ENCODE peak calls at places on chromosomes 4 and X, in four cellular contexts. Y is fibroblast of lung, J is A549, E is heart left ventricle. Q is an unnamed sample.

GRCh38 chrX:63330681-63331080 is 20.5 kb downstream of the SPIN4 start:
- DNase-seq in E (no peak), J (peak; percentile 23), Y (no peak), Q (no peak)

GRCh38 chr4:85489273-85489672 is 14.3 kb downstream of the ARHGAP24 start:
- DNase-seq in Y (peak; percentile 52), E (peak; percentile 35), J (peak; percentile 84), Q (no peak)

GRCh38 chr4:37858112-37858511 is 31.6 kb downstream of the PGM2 start:
- DNase-seq in Y (no peak), E (no peak), J (no peak), Q (no peak)

GRCh38 chr4:95377511-95377910 is 171.3 kb downstream of the UNC5C start:
- DNase-seq in E (no peak), Y (no peak), J (no peak), Q (no peak)

GRCh38 chr4:176788248-176788647 is 4.5 kb downstream of the VEGFC start:
- DNase-seq in Y (no peak), E (no peak), J (no peak), Q (no peak)

GRCh38 chr4:3201718-3202702 is 46.9 kb upstream of the MSANTD1 start:
- DNase-seq in J (no peak), Y (peak; percentile 81), E (no peak), Q (peak; percentile 75)

GRCh38 chrX:53122013-53122412 is 28.1 kb downstream of the KANTR start:
- DNase-seq in Y (no peak), J (no peak), E (no peak), Q (no peak)

GRCh38 chr4:7763106-7763505 is 176.6 kb downstream of the AFAP1 start:
- DNase-seq in J (no peak), E (no peak), Y (no peak), Q (no peak)

GRCh38 chr4:186948361-186949291 is 225.0 kb upstream of the FAT1 start:
- DNase-seq in Y (peak; percentile 44), J (peak; percentile 26), E (peak; percentile 30), Q (no peak)

GRCh38 chr4:152090543-152090942 is 329.7 kb upstream of the GATB start:
- DNase-seq in E (peak; percentile 68), J (no peak), Y (peak; percentile 4), Q (no peak)

GRCh38 chr4:93810340-93810992 is 18.1 kb upstream of the ATOH1 start:
- DNase-seq in E (peak; percentile 28), J (no peak), Y (no peak), Q (no peak)

GRCh38 chr4:5881340-5881739 is 11.5 kb downstream of the CRMP1 start:
- DNase-seq in J (no peak), E (no peak), Y (no peak), Q (no peak)

GRCh38 chrX:15405846-15406245 is 21.6 kb upstream of the VEGFD start:
- DNase-seq in E (peak; percentile 31), Y (peak; percentile 70), J (no peak), Q (no peak)

GRCh38 chr4:65893957-65894755 is 223.9 kb upstream of the EPHA5 start:
- DNase-seq in E (no peak), Y (no peak), J (no peak), Q (no peak)

GRCh38 chr4:56211202-56211601 is 176.1 kb downstream of the AASDH start:
- DNase-seq in E (no peak), Y (no peak), J (no peak), Q (no peak)

GRCh38 chr4:121642876-121643585 is 53.7 kb downstream of the ANXA5 start:
- DNase-seq in Y (no peak), J (no peak), E (no peak), Q (no peak)

GRCh38 chr4:188168621-188169020 is 29.4 kb downstream of the TRIML1 start:
- DNase-seq in J (no peak), Y (no peak), E (no peak), Q (no peak)

GRCh38 chr4:24754586-24754985 is 40.8 kb upstream of the SOD3 start:
- DNase-seq in Y (no peak), J (peak; percentile 29), E (no peak), Q (no peak)

GRCh38 chrX:13898603-13899002 is 81.7 kb upstream of the GPM6B start:
- DNase-seq in E (no peak), Y (no peak), J (no peak), Q (no peak)

DNA sequence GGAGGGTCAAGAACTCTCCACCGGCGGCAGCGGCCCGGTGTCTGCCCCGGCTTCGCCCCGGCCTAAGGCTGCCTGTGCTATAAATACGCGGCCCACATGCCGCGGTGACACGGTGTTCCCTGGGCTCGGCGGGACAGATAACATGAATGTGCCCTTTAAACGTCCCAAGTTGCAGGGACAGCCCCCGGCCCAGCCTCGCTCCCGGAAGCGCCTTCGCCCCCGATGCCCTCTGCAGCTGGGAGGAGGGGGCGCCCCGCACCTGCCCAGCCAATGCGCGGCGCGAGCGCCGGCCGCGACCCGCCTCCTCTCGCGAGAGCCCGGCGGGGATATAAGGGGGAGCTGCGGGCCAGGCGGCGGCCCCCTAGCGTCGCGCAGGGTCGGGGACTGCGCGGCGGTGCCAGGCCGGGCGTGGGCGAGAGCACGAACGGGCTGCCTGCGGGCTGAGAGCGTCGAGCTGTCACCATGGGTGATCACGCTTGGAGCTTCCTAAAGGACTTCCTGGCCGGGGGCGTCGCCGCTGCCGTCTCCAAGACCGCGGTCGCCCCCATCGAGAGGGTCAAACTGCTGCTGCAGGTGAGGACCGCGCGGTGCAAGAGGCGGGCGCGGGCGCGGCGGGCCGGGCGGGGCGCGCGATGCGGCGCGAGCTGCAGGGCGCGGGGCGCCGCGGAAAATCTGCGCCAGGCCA is at the start of gene SLC25A4:
- DNase-seq in E (peak; percentile 95), Y (peak; percentile 71), J (peak; percentile 77), Q (peak; percentile 93)
- TF ChIP-seq CTCF in E (peak; percentile 61), Y (no peak), J (peak; percentile 30), Q (peak; percentile 47)

GRCh38 chr4:169611157-169611556 is 1.2 kb downstream of the NEK1 start:
- DNase-seq in J (no peak), Y (no peak), E (no peak), Q (no peak)
- H3K4me3 ChIP-seq in J (peak overlapping the region; percentile 78), Y (peak overlapping the region; percentile 95), E (peak overlapping the region; percentile 71), Q (peak overlapping the region; percentile 95)

DNA sequence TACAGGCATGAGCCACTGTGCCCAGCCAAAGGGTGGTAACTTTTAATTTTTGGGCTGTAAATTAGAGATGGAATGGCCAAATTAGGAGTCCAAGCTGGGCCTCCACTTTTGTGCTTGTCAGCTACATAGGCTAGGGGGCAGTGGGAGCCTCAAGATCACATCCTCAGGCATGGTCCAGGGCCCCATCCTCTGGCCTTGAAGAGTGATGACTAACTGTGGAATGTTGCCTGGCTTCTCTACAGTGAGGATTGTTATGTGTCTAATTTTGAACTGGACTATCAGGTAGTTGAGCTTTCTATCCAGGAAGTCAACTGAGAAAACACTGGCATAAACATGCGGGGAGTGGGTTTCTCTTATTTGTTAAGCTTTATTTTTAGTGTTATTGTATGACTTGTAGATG is 33.0 kb downstream of the CCNG2 start:
- DNase-seq in Y (no peak), E (no peak), J (no peak), Q (no peak)
- TF ChIP-seq CTCF in Y (no peak), E (no peak), J (no peak), Q (no peak)

GRCh38 chrX:103776586-103776985 is at the start of gene PLP1:
- DNase-seq in E (no peak), J (no peak), Y (no peak), Q (no peak)
- H3K4me3 ChIP-seq in E (no peak within 1 kb of the TSS), J (no peak within 1 kb of the TSS), Y (no peak within 1 kb of the TSS), Q (no peak within 1 kb of the TSS)

GRCh38 chr4:127782275-127783025 is at the start of gene HSPA4L:
- DNase-seq in E (peak; percentile 66), J (peak; percentile 72), Y (peak; percentile 65), Q (peak; percentile 87)
- TF ChIP-seq CTCF in E (peak; percentile 49), J (no peak), Y (peak; percentile 14), Q (peak; percentile 13)

GRCh38 chrX:153829549-153829798 is 870 bp downstream of the PDZD4 start:
- DNase-seq in E (no peak), J (no peak), Y (no peak), Q (no peak)
- H3K4me3 ChIP-seq in E (peak overlapping the region; percentile 57), J (peak overlapping the region; percentile 60), Y (no peak overlapping the region), Q (no peak overlapping the region)

DNA sequence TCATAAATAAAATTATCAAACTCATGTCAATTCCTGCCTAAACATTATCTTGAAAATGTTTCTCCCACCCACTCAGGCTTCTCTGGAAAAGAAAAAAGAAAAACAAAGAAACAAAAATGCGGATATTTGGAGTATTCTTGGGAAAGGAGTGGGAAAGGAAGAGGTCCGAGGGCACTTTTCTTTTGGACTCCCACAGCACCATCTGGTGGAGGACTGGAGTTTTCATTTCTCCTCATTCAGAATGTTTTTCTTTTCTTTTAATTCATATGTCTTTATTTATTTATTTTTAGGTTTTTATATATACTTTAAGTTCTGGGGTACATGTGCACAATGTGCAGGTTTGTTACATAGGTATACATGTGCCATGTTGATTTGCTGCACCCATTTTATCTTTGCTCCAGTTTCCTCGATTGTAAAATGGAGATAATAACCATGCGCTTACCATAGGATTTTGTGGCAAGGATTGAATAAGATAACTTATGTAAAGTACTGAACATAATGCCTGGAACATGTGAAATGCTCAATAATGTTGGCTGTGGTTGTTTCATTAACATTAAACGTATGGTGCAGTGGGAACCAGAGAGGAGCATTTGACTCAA is 8.0 kb upstream of the KCNE5 start:
- DNase-seq in Y (peak; percentile 45), J (peak; percentile 20), E (no peak), Q (no peak)
- TF ChIP-seq CTCF in Y (peak; percentile 52), J (peak; percentile 54), E (peak; percentile 52), Q (peak; percentile 15)

GRCh38 chr4:128787509-128788311 is 21.8 kb upstream of the JADE1 start:
- DNase-seq in E (no peak), Y (no peak), J (no peak), Q (no peak)

GRCh38 chr4:128782076-128782715 is 27.3 kb upstream of the JADE1 start:
- DNase-seq in E (no peak), Y (no peak), J (peak; percentile 38), Q (peak; percentile 49)

GRCh38 chr4:128780688-128781087 is 28.8 kb upstream of the JADE1 start:
- DNase-seq in E (no peak), J (no peak), Y (no peak), Q (no peak)

DNA sequence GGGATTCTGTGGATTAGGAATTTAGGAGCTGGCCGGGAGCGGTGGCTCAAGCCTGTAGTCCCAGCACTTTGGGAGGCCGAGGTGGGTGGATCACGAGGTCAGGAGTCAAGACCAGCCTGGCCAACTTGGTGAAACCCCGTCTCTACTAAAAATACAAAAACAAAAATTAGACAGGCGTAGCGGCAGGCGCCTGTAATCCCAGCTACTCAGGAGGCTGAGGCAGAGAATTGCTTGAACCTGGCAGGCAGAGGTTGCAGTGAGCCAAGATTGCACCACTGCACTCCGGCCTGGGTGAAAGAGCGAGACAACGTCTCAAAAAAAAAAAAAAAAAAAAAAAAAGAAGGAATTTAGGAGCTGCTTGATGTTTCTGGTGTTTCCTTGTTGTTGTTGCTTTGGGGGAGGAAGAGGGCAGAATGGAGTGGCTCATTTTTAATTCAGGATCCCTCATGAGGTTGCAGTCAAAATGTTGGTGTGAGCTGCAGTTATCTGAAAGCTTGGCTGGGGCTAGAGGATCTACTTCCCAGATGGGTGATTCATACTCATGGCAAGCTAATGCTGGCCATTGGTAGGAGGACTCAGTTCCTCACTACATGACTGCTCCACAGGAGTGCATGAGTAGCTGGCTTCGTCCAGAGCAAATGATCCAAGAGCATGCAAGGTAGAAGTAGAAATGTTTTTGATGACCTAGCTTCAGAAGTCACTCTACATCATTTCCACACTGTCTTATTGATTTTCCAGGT is 26.5 kb upstream of the JADE1 start:
- DNase-seq in E (no peak), Y (no peak), J (peak; percentile 6), Q (no peak)
- H3K4me3 ChIP-seq in E (no peak overlapping the region), Y (no peak overlapping the region), J (no peak overlapping the region), Q (no peak overlapping the region)

GRCh38 chrX:49233887-49234555 is 881 bp upstream of the CACNA1F start:
- DNase-seq in E (no peak), J (no peak), Y (no peak), Q (no peak)
- TF ChIP-seq CTCF in E (no peak), J (no peak), Y (no peak), Q (no peak)